ENCODE peak calls at places on chromosomes 3 and 15, in four cellular contexts. K, G, A and S are unnamed samples.
A peak's percentile ranks its signal among the peaks of the same experiment; 100 is the strongest.

GRCh38 chr3:72976182-72976825 is 20.3 kb upstream of the PPP4R2 start:
- DNase-seq in G (no peak), K (no peak), A (no peak), S (no peak)

GRCh38 chr15:38854506-38854905 is 289.9 kb upstream of the RASGRP1 start:
- DNase-seq in A (no peak), G (no peak), K (no peak), S (no peak)

GRCh38 chr3:118782755-118783202 is 251.9 kb downstream of the IGSF11 start:
- DNase-seq in G (no peak), K (no peak), A (no peak), S (no peak)

GRCh38 chr15:88745696-88746095 is 57.5 kb upstream of the ACAN start:
- DNase-seq in K (no peak), A (no peak), G (no peak), S (no peak)

GRCh38 chr3:116981088-116981487 is 271.5 kb downstream of the TUSC7 start:
- DNase-seq in K (no peak), G (no peak), A (no peak), S (no peak)

GRCh38 chr15:78087944-78088772 is 4.2 kb upstream of the SH2D7 start:
- DNase-seq in K (no peak), A (no peak), G (no peak), S (no peak)

GRCh38 chr3:136804813-136805212 is 14.1 kb upstream of the SLC35G2 start:
- DNase-seq in A (no peak), G (no peak), K (no peak), S (no peak)

GRCh38 chr3:113110263-113110662 is 101.1 kb upstream of the BOC start:
- DNase-seq in K (no peak), G (no peak), A (no peak), S (no peak)

GRCh38 chr3:193585530-193585929 is 7.5 kb upstream of the OPA1 start:
- DNase-seq in A (no peak), K (no peak), G (no peak), S (no peak)

GRCh38 chr3:54836876-54837275 is 91.0 kb downstream of the LRTM1 start:
- DNase-seq in K (no peak), A (no peak), G (no peak), S (no peak)

GRCh38 chr15:52558196-52558595 is 10.6 kb downstream of the ARPP19 start:
- DNase-seq in A (no peak), K (no peak), G (no peak), S (no peak)

GRCh38 chr3:98557324-98558010 is 25.7 kb downstream of the GPR15 start:
- DNase-seq in A (no peak), K (no peak), G (no peak), S (no peak)

GRCh38 chr3:189563841-189564563 is 67.2 kb upstream of the TP63 start:
- DNase-seq in K (no peak), A (no peak), G (no peak), S (no peak)

GRCh38 chr15:29095746-29096145 is 173.9 kb downstream of the NSMCE3 start:
- DNase-seq in K (no peak), G (no peak), A (no peak), S (no peak)

GRCh38 chr15:37698679-37699078 is 235.8 kb upstream of the TMCO5A start:
- DNase-seq in K (no peak), G (no peak), A (no peak), S (no peak)

GRCh38 chr3:57423335-57423734 is 120.8 kb downstream of the DNAH12 start:
- DNase-seq in K (no peak), G (no peak), A (no peak), S (no peak)

GRCh38 chr15:93041159-93041547 is 47.9 kb downstream of the RGMA start:
- DNase-seq in K (peak; percentile 7), A (no peak), G (no peak), S (peak; percentile 35)

GRCh38 chr3:109089265-109089664 is 28.7 kb downstream of the MORC1 start:
- DNase-seq in A (no peak), K (no peak), G (no peak), S (no peak)

GRCh38 chr15:60804986-60805949 is 326.3 kb upstream of the ICE2 start:
- DNase-seq in K (peak; percentile 62), G (no peak), A (no peak), S (no peak)

GRCh38 chr15:47513496-47513895 is 203.8 kb upstream of the SEMA6D start:
- DNase-seq in A (no peak), G (no peak), K (no peak), S (no peak)

GRCh38 chr15:47514251-47514652 is 203.1 kb upstream of the SEMA6D start:
- DNase-seq in A (no peak), K (no peak), G (no peak), S (no peak)

GRCh38 chr15:47517737-47518136 is 199.6 kb upstream of the SEMA6D start:
- DNase-seq in G (no peak), K (no peak), A (no peak), S (no peak)

GRCh38 chr15:47511241-47511640 is 206.1 kb upstream of the SEMA6D start:
- DNase-seq in G (no peak), K (no peak), A (no peak), S (no peak)

DNA sequence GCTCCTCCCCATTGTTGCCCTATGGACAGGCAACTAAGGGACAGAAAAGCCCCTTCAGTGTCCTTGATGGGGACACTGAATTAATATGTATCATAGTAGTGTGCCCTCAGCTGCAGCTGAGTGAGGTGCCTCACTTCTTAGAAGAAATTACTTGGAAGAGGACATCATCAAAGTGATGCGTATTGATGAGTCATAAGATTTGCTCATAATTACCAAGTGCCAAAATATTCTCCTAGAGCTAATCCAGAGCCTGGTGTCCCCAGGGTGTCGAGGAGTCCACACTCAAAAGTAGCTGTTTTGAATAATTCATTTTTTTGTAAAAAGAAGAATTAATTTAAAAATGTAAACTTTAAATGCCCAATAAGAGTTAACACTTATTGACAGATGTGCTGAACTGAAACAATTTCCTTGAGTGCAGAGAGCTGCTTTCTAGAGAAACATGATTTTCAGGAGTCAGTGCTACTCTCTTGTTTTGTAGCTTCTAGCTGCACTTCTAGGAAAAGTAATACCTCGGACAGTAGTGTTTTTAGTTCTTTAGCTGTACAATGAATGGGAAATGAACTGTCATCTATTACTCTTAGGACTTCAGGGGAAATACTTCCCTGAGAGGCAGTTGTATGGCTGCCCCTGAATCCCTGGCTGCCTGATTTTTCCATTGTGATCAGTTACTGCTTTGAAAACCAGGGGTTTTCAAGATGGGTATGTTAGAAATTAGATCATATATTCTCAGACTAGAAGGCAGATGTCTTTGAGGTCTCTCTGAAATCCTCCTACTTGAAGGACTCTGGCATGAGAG is 200.5 kb upstream of the SEMA6D start:
- DNase-seq in A (no peak), G (no peak), K (no peak), S (peak; percentile 14)
- H3K27ac ChIP-seq in A (no peak overlapping the region), G (no peak overlapping the region), K (no peak overlapping the region), S (no peak overlapping the region)

DNA sequence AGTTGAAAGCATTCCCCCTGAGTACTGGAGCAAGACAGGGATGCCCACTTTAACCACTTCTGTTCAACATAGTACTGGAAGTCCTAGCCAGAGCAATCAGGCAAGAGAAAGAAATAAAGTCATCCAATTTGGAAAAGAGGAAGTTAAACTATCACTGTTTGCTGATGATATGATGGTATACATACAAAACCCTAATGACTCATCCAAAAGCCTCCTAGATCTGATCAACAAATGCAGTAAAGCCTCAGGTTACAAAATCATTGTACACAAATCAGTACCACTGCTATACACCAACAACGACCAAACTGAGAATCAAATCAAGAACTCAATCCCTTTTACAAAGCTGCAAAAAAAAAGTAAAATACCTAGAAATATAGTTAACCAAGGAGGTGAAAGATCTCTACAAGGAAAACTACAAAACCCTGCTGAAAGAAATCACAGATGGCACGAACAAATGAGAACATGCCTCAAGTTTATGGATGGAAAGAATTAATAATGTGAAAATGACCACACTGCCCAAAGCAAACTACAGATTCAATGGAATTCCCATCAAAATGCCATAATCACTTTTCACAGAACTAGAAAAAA is 40.3 kb downstream of the RPL39L start:
- DNase-seq in A (no peak), G (no peak), K (no peak), S (no peak)
- H3K27me3 ChIP-seq in A (no peaks in the 10 kb centered on the region), G (no peaks in the 10 kb centered on the region), K (no peaks in the 10 kb centered on the region), S (no peaks in the 10 kb centered on the region)

DNA sequence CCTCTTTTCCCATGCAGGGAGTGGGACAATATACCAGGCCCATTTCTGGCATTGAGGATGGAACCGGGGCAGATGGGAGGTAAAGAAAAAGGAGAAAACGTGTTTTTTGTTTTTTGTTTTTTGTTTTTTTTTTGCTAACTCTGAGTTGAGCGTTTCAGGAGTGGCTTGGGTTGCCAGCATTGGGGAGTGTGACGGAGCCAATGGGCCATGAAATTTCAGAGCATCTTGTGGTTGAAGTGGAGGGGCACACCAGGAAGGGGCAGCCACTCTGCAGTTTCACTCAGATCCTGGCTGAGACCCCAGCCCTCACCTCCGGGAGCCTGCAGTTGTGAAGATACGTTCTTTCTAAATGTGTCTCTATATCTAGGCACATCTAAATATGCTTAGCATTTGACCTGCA is 240.5 kb downstream of the TLE3 start:
- DNase-seq in A (no peak), G (no peak), K (no peak), S (no peak)
- H3K4me3 ChIP-seq in A (no peak overlapping the region), G (no peak overlapping the region), K (no peak overlapping the region), S (no peak overlapping the region)

DNA sequence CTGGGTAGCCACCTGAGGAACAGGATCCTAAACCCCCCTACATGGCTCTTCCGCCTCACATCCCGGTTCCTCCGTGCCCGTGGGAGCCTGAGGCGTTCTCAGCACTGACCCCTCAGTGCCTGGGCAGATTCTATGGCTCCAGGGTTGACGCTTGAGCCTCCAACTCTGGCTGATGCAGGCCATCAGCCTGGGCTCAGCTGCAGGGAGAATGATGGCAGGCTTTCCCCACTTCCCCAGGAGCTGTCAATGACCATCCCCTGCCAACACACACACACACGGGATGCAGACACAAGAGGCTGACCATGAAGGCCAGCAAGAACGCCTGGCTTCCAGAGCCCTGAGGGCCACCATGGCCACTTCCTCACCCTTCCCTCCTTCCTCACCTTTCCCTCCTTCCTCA is 15.8 kb upstream of the IGDCC3 start:
- DNase-seq in K (no peak), A (no peak), G (no peak), S (no peak)
- H3K27ac ChIP-seq in K (no peak overlapping the region), A (no peak overlapping the region), G (no peak overlapping the region), S (no peak overlapping the region)

DNA sequence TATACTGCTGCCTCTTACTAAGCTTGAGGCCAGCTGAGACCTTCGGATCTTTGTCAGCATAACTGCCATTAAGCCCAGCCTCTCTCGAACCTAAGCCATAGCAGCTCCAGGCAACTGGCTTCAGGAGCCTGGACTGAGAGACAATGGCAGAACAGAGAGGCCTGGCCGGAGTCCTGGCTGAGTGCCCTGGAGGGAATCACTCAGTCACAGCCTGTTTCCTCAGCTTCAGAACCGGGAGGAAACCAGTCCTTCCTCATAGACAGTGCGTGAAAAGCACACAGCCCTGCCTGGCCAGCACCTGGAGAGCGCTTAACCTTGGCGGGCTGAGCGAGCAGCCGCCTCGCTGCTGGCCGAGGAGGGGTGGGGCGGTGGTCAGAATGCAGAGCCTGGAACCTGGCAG is 21.6 kb downstream of the RNU5B-1 start:
- DNase-seq in G (peak; percentile 42), K (no peak), A (no peak), S (peak; percentile 51)
- H3K27me3 ChIP-seq in G (no peaks in the 10 kb centered on the region), K (no peaks in the 10 kb centered on the region), A (no peaks in the 10 kb centered on the region), S (no peaks in the 10 kb centered on the region)

GRCh38 chr3:10140996-10141546 is 507 bp upstream of the VHL start:
- DNase-seq in G (no peak), A (no peak), K (no peak), S (no peak)
- H3K4me3 ChIP-seq in G (no peak overlapping the region), A (peak overlapping the region; percentile 52), K (peak overlapping the region; percentile 78), S (no peak overlapping the region)

GRCh38 chr3:123258811-123259420 is 57.2 kb downstream of the SEC22A start:
- DNase-seq in A (no peak), K (no peak), G (no peak), S (no peak)

GRCh38 chr3:123261666-123262065 is 59.9 kb downstream of the SEC22A start:
- DNase-seq in G (no peak), A (no peak), K (no peak), S (no peak)

GRCh38 chr3:123256256-123256655 is 54.5 kb downstream of the SEC22A start:
- DNase-seq in K (no peak), A (no peak), G (no peak), S (no peak)

GRCh38 chr3:123262226-123262625 is 60.5 kb downstream of the SEC22A start:
- DNase-seq in G (no peak), A (no peak), K (no peak), S (no peak)

GRCh38 chr3:123258359-123258758 is 56.6 kb downstream of the SEC22A start:
- DNase-seq in G (no peak), K (no peak), A (no peak), S (no peak)
- H3K27ac ChIP-seq in G (no peak overlapping the region), K (no peak overlapping the region), A (no peak overlapping the region), S (no peak overlapping the region)